ENCODE peak calls at places on chromosomes 7 and 10, in six cellular contexts. One of them, this sample, is unnamed.

GRCh38 chr7:116598846-116599245 is 73.2 kb upstream of the MET start:
- DNase-seq in astrocyte: no peak
- DNase-seq in heart right ventricle: no peak
- DNase-seq in pancreas: no peak
- DNase-seq in heart left ventricle: no peak
- DNase-seq in AG04450: no peak
- DNase-seq in this sample: no peak

GRCh38 chr10:118662228-118663035 is 67.0 kb upstream of the PRLHR start:
- DNase-seq in astrocyte: no peak
- DNase-seq in heart right ventricle: no peak
- DNase-seq in pancreas: no peak
- DNase-seq in heart left ventricle: no peak
- DNase-seq in AG04450: no peak
- DNase-seq in this sample: no peak

GRCh38 chr10:32981760-32982159 is 23.7 kb upstream of the ITGB1 start:
- DNase-seq in astrocyte: peak
- DNase-seq in heart right ventricle: peak
- DNase-seq in pancreas: peak
- DNase-seq in heart left ventricle: peak
- DNase-seq in AG04450: no peak
- DNase-seq in this sample: no peak

GRCh38 chr7:7702826-7703225 is 15.6 kb downstream of the RPA3 start:
- DNase-seq in astrocyte: no peak
- DNase-seq in heart right ventricle: no peak
- DNase-seq in pancreas: no peak
- DNase-seq in heart left ventricle: no peak
- DNase-seq in AG04450: no peak
- DNase-seq in this sample: no peak

GRCh38 chr7:150734293-150734692 is 2.9 kb upstream of the GIMAP5 start:
- DNase-seq in astrocyte: no peak
- DNase-seq in heart right ventricle: no peak
- DNase-seq in pancreas: no peak
- DNase-seq in heart left ventricle: no peak
- DNase-seq in AG04450: no peak
- DNase-seq in this sample: no peak

GRCh38 chr7:96199421-96199820 is 122.5 kb downstream of the SLC25A13 start:
- DNase-seq in astrocyte: peak
- DNase-seq in heart right ventricle: no peak
- DNase-seq in pancreas: no peak
- DNase-seq in heart left ventricle: no peak
- DNase-seq in AG04450: no peak
- DNase-seq in this sample: no peak

GRCh38 chr7:81769891-81770818 is at the start of gene HGF:
- DNase-seq in astrocyte: peak
- DNase-seq in heart right ventricle: peak
- DNase-seq in pancreas: peak
- DNase-seq in heart left ventricle: peak
- DNase-seq in AG04450: peak
- DNase-seq in this sample: no peak

GRCh38 chr7:55556031-55556430 is 16.3 kb downstream of the VOPP1 start:
- DNase-seq in astrocyte: no peak
- DNase-seq in heart right ventricle: no peak
- DNase-seq in pancreas: no peak
- DNase-seq in heart left ventricle: no peak
- DNase-seq in AG04450: no peak
- DNase-seq in this sample: no peak

GRCh38 chr10:128480601-128481000 is 354.4 kb upstream of the MKI67 start:
- DNase-seq in astrocyte: no peak
- DNase-seq in heart right ventricle: no peak
- DNase-seq in pancreas: no peak
- DNase-seq in heart left ventricle: no peak
- DNase-seq in AG04450: no peak
- DNase-seq in this sample: no peak

GRCh38 chr7:36357054-36357453 is 32.6 kb upstream of the ANLN start:
- DNase-seq in astrocyte: no peak
- DNase-seq in heart right ventricle: no peak
- DNase-seq in pancreas: no peak
- DNase-seq in heart left ventricle: no peak
- DNase-seq in AG04450: no peak
- DNase-seq in this sample: no peak

GRCh38 chr10:8037941-8038894 is 16.3 kb upstream of the GATA3 start:
- DNase-seq in astrocyte: no peak
- DNase-seq in heart right ventricle: no peak
- DNase-seq in pancreas: no peak
- DNase-seq in heart left ventricle: no peak
- DNase-seq in AG04450: no peak
- DNase-seq in this sample: peak

GRCh38 chr7:31172071-31172470 is 120.0 kb downstream of the ADCYAP1R1 start:
- DNase-seq in astrocyte: no peak
- DNase-seq in heart right ventricle: no peak
- DNase-seq in pancreas: no peak
- DNase-seq in heart left ventricle: no peak
- DNase-seq in AG04450: no peak
- DNase-seq in this sample: no peak

GRCh38 chr7:31171216-31171750 is 119.2 kb downstream of the ADCYAP1R1 start:
- DNase-seq in astrocyte: no peak
- DNase-seq in heart right ventricle: no peak
- DNase-seq in pancreas: no peak
- DNase-seq in heart left ventricle: no peak
- DNase-seq in AG04450: no peak
- DNase-seq in this sample: no peak

GRCh38 chr7:31175672-31176071 is 123.6 kb downstream of the ADCYAP1R1 start:
- DNase-seq in astrocyte: no peak
- DNase-seq in heart right ventricle: no peak
- DNase-seq in pancreas: no peak
- DNase-seq in heart left ventricle: no peak
- DNase-seq in AG04450: no peak
- DNase-seq in this sample: no peak
- TF ChIP-seq CTCF in astrocyte: no peak
- TF ChIP-seq CTCF in heart right ventricle: peak
- TF ChIP-seq CTCF in pancreas: no peak
- TF ChIP-seq CTCF in heart left ventricle: no peak
- TF ChIP-seq CTCF in AG04450: peak
- TF ChIP-seq CTCF in this sample: no peak

GRCh38 chr7:33700001-33700899 is 205.1 kb upstream of the BMPER start:
- DNase-seq in astrocyte: no peak
- DNase-seq in heart right ventricle: no peak
- DNase-seq in pancreas: no peak
- DNase-seq in heart left ventricle: no peak
- DNase-seq in AG04450: no peak
- DNase-seq in this sample: no peak
- TF ChIP-seq CTCF in astrocyte: no peak
- TF ChIP-seq CTCF in heart right ventricle: no peak
- TF ChIP-seq CTCF in pancreas: no peak
- TF ChIP-seq CTCF in heart left ventricle: no peak
- TF ChIP-seq CTCF in AG04450: no peak
- TF ChIP-seq CTCF in this sample: no peak

DNA sequence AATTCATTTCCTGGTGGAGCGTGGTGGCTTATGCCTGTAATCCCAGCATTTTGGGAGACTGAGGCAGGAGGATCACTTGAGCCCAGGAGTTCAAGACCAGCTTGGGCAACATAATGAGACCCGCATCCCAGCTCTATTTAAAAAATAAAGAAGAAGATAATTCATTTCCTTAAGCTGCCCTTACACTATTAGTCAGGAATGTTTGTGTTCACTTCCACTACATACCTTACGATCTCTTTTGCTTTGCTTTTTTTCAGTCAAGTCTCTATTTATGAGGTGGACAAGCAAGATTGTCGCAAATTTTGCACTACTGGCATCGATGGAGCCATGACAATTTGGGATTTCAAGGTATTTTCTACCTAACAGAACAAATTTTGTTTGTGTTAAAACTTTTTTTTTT is 11.2 kb upstream of the ARPC1B start:
- DNase-seq in astrocyte: peak
- DNase-seq in heart right ventricle: no peak
- DNase-seq in pancreas: no peak
- DNase-seq in heart left ventricle: no peak
- DNase-seq in AG04450: no peak
- DNase-seq in this sample: no peak
- TF ChIP-seq CTCF in astrocyte: no peak
- TF ChIP-seq CTCF in heart right ventricle: no peak
- TF ChIP-seq CTCF in pancreas: no peak
- TF ChIP-seq CTCF in heart left ventricle: no peak
- TF ChIP-seq CTCF in AG04450: no peak
- TF ChIP-seq CTCF in this sample: no peak

GRCh38 chr10:120735773-120736371 is 115.3 kb upstream of the WDR11 start:
- DNase-seq in astrocyte: no peak
- DNase-seq in heart right ventricle: no peak
- DNase-seq in pancreas: no peak
- DNase-seq in heart left ventricle: no peak
- DNase-seq in AG04450: no peak
- DNase-seq in this sample: peak
- TF ChIP-seq CTCF in astrocyte: peak
- TF ChIP-seq CTCF in heart right ventricle: peak
- TF ChIP-seq CTCF in pancreas: peak
- TF ChIP-seq CTCF in heart left ventricle: peak
- TF ChIP-seq CTCF in AG04450: peak
- TF ChIP-seq CTCF in this sample: peak

DNA sequence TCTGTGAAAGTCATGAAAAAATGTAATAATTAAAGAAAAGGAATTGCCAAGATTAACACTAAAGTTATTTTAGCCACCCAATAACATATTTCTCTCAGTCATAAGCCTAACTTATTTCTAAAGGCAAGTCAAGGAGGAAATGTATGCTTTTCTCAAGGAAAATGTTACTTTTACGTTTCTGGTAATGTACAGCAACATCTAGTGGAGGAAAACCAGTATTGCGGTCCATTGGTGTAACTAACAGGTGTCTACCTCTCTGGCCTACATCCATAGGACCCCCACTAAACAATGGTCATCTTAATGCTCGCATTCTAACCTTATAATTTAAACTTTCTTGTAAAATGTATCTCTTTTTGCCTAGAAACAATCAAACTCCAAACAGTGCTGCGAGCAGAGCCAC is 437.5 kb downstream of the KIF20B start:
- DNase-seq in astrocyte: no peak
- DNase-seq in heart right ventricle: no peak
- DNase-seq in pancreas: no peak
- DNase-seq in heart left ventricle: no peak
- DNase-seq in AG04450: no peak
- DNase-seq in this sample: no peak
- TF ChIP-seq CTCF in astrocyte: peak
- TF ChIP-seq CTCF in heart right ventricle: peak
- TF ChIP-seq CTCF in pancreas: no peak
- TF ChIP-seq CTCF in heart left ventricle: peak
- TF ChIP-seq CTCF in AG04450: peak
- TF ChIP-seq CTCF in this sample: no peak

GRCh38 chr10:3786295-3786981 is 1.4 kb upstream of the KLF6 start:
- DNase-seq in astrocyte: peak
- DNase-seq in heart right ventricle: peak
- DNase-seq in pancreas: peak
- DNase-seq in heart left ventricle: peak
- DNase-seq in AG04450: no peak
- DNase-seq in this sample: no peak

GRCh38 chr10:3785251-3785848 is 341 bp upstream of the KLF6 start:
- DNase-seq in astrocyte: peak
- DNase-seq in heart right ventricle: peak
- DNase-seq in pancreas: peak
- DNase-seq in heart left ventricle: peak
- DNase-seq in AG04450: peak
- DNase-seq in this sample: peak

GRCh38 chr10:3784510-3785250 is at the start of gene KLF6:
- DNase-seq in astrocyte: no peak
- DNase-seq in heart right ventricle: no peak
- DNase-seq in pancreas: peak
- DNase-seq in heart left ventricle: peak
- DNase-seq in AG04450: no peak
- DNase-seq in this sample: peak

GRCh38 chr10:3787001-3787400 is 2.0 kb upstream of the KLF6 start:
- DNase-seq in astrocyte: no peak
- DNase-seq in heart right ventricle: no peak
- DNase-seq in pancreas: no peak
- DNase-seq in heart left ventricle: no peak
- DNase-seq in AG04450: no peak
- DNase-seq in this sample: no peak

DNA sequence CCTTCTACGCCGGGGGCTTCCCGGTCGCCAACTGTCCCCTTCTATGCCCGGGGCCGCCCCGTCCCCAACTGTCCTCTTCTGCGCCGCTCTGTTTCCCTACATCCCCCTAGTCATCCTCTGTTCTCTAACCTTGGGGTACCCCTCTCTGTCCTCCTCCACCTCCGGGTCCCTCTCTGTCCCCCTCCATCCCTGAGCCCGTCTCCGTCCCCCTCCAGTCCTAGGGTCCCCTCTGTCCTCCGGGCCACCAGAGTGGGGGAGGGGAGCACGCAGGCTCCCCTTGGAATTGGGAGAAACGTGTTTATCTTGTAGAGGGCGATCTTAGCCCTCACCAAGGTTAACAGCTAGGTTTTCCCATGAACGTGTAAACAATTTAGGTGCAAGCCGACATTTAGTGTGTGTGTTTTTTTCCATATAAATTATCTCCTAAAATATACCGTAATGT is 861 bp upstream of the KLF6 start:
- DNase-seq in astrocyte: peak
- DNase-seq in heart right ventricle: peak
- DNase-seq in pancreas: peak
- DNase-seq in heart left ventricle: no peak
- DNase-seq in AG04450: no peak
- DNase-seq in this sample: no peak
- TF ChIP-seq CTCF in astrocyte: no peak
- TF ChIP-seq CTCF in heart right ventricle: no peak
- TF ChIP-seq CTCF in pancreas: no peak
- TF ChIP-seq CTCF in heart left ventricle: peak
- TF ChIP-seq CTCF in AG04450: peak
- TF ChIP-seq CTCF in this sample: no peak